ENCODE peak calls at places on chromosomes 7 and 10, in five cellular contexts. T is coronary artery, L is AML-193, Q is HL-60, M is tibial artery. V is an unnamed sample.
A peak's percentile ranks its signal among the peaks of the same experiment; 100 is the strongest.

GRCh38 chr10:60189861-60190475 is 199.7 kb downstream of the ANK3 start:
- DNase-seq in T (no peak), M (no peak), L (no peak), Q (no peak), V (no peak)

GRCh38 chr10:95767884-95768556 is 12.1 kb downstream of the ENTPD1 start:
- DNase-seq in T (no peak), L (peak; percentile 64), M (no peak), Q (no peak), V (no peak)

GRCh38 chr10:116708386-116708785 is 34.0 kb downstream of the HSPA12A start:
- DNase-seq in L (no peak), T (no peak), Q (no peak), M (no peak), V (no peak)

GRCh38 chr10:30219977-30220751 is 128.9 kb downstream of the MTPAP start:
- DNase-seq in Q (no peak), L (peak; percentile 63), M (peak; percentile 34), T (no peak), V (no peak)

GRCh38 chr7:46568420-46569116 is 647.5 kb upstream of the IGFBP3 start:
- DNase-seq in L (no peak), M (no peak), Q (no peak), T (no peak), V (no peak)

GRCh38 chr7:117381357-117381756 is 45.9 kb downstream of the ASZ1 start:
- DNase-seq in M (no peak), Q (no peak), L (no peak), T (no peak), V (no peak)

GRCh38 chr10:96292971-96293909 is 11.0 kb upstream of the DNTT start:
- DNase-seq in T (no peak), Q (peak; percentile 10), M (no peak), L (peak; percentile 53), V (no peak)

GRCh38 chr10:89029785-89030437 is 39.3 kb downstream of the FAS start:
- DNase-seq in M (peak; percentile 78), L (peak; percentile 62), T (peak; percentile 84), Q (peak; percentile 29), V (peak; percentile 71)

GRCh38 chr7:95658676-95659075 is 62.4 kb upstream of the PDK4 start:
- DNase-seq in M (no peak), T (no peak), Q (no peak), L (no peak), V (no peak)

GRCh38 chr10:112687647-112688046 is 240.6 kb downstream of the VTI1A start:
- DNase-seq in T (no peak), M (peak; percentile 28), Q (no peak), L (no peak), V (no peak)

GRCh38 chr7:64888561-64888900 is 14.5 kb upstream of the ZNF273 start:
- DNase-seq in Q (no peak), M (no peak), L (peak; percentile 34), T (no peak), V (no peak)

GRCh38 chr10:125399289-125399688 is 238.9 kb upstream of the CTBP2 start:
- DNase-seq in M (no peak), Q (no peak), L (no peak), T (no peak), V (no peak)

GRCh38 chr7:4399596-4399995 is 282.5 kb upstream of the FOXK1 start:
- DNase-seq in T (no peak), M (no peak), L (no peak), Q (no peak), V (no peak)

GRCh38 chr7:128201067-128201689 is 39.9 kb upstream of the LEP start:
- DNase-seq in Q (no peak), M (no peak), T (no peak), L (no peak), V (no peak)

GRCh38 chr7:121269798-121270197 is 59.0 kb upstream of the WNT16 start:
- DNase-seq in L (no peak), T (no peak), M (no peak), Q (no peak), V (no peak)

GRCh38 chr10:90917231-90917967 is 3.5 kb downstream of the ANKRD1 start:
- DNase-seq in M (no peak), T (no peak), Q (no peak), L (no peak), V (no peak)

GRCh38 chr7:105245398-105246099 is 143.2 kb downstream of the SRPK2 start:
- DNase-seq in T (no peak), M (no peak), Q (no peak), L (no peak), V (no peak)

GRCh38 chr7:2800220-2800922 is 43.7 kb downstream of the GNA12 start:
- DNase-seq in M (no peak), L (no peak), Q (no peak), T (peak; percentile 52), V (no peak)

GRCh38 chr7:6416516-6417145 is 31.1 kb downstream of the DAGLB start:
- DNase-seq in L (no peak), Q (no peak), M (no peak), T (no peak), V (no peak)

GRCh38 chr10:30752481-30752881 is 122.9 kb upstream of the LYZL2 start:
- DNase-seq in M (no peak), T (no peak), L (no peak), Q (no peak), V (no peak)

GRCh38 chr10:69446229-69446628 is 5.0 kb upstream of the TSPAN15 start:
- DNase-seq in T (no peak), Q (no peak), L (no peak), M (no peak), V (no peak)

GRCh38 chr7:91945476-91945875 is 4.8 kb downstream of the AKAP9 start:
- DNase-seq in Q (no peak), M (no peak), T (no peak), L (peak; percentile 47), V (no peak)

GRCh38 chr10:128029280-128029618 is 97.0 kb downstream of the MKI67 start:
- DNase-seq in T (no peak), M (no peak), Q (no peak), L (no peak), V (no peak)

GRCh38 chr7:151125835-151126481 is 39.7 kb downstream of the AGAP3 start:
- DNase-seq in M (no peak), L (no peak), Q (no peak), T (no peak), V (no peak)

GRCh38 chr10:104029528-104029875 is 56.2 kb downstream of the COL17A1 start:
- DNase-seq in L (no peak), T (no peak), M (no peak), Q (no peak), V (peak; percentile 84)

GRCh38 chr7:101200504-101200861 is 353 bp downstream of the MOGAT3 start:
- DNase-seq in Q (no peak), M (no peak), L (no peak), T (no peak), V (no peak)

GRCh38 chr7:138077809-138078208 is 1.6 kb downstream of the AKR1D1 start:
- DNase-seq in L (no peak), T (no peak), M (no peak), Q (no peak), V (no peak)